ENCODE peak calls at places on chromosomes 12 and 14, in six cellular contexts. V is fibroblast of pulmonary artery, T is DND-41, P is B cell, G is mesothelial cell of epicardium, W is hepatocyte. C is an unnamed sample.
A peak's percentile ranks its signal among the peaks of the same experiment; 100 is the strongest.

GRCh38 chr12:110742718-110743570 is at the start of gene PPP1CC:
- DNase-seq in V (peak; percentile 91), T (peak; percentile 96), P (peak; percentile 97), G (peak; percentile 92), W (peak; percentile 98), C (peak; percentile 81)

GRCh38 chr12:94074970-94075695 is 73.2 kb upstream of the PLXNC1 start:
- DNase-seq in V (peak; percentile 93), T (peak; percentile 29), P (no peak), G (no peak), W (peak; percentile 85), C (no peak)

GRCh38 chr12:105330938-105331804 is 680 bp downstream of the C12orf75 start:
- DNase-seq in V (no peak), T (peak; percentile 77), P (peak; percentile 61), G (peak; percentile 24), W (peak; percentile 68), C (peak; percentile 12)

GRCh38 chr14:95040723-95041476 is 116.4 kb downstream of the DICER1 start:
- DNase-seq in V (no peak), T (no peak), P (no peak), G (no peak), W (no peak), C (no peak)

GRCh38 chr14:64501326-64502171 is 2.1 kb downstream of the ZBTB25 start:
- DNase-seq in V (peak; percentile 86), T (peak; percentile 33), P (no peak), G (no peak), W (peak; percentile 71), C (no peak)

GRCh38 chr14:68975667-68976066 is 3.4 kb downstream of the ACTN1 start:
- DNase-seq in V (peak; percentile 86), T (no peak), P (no peak), G (no peak), W (peak; percentile 54), C (no peak)

GRCh38 chr12:106145539-106146447 is 7.0 kb upstream of the NUAK1 start:
- DNase-seq in V (peak; percentile 67), T (no peak), P (no peak), G (no peak), W (no peak), C (no peak)

GRCh38 chr12:27359578-27360340 is 27.1 kb downstream of the BMAL2 start:
- DNase-seq in V (no peak), T (no peak), P (no peak), G (no peak), W (no peak), C (no peak)

GRCh38 chr12:32889073-32889760 is 7.4 kb downstream of the PKP2 start:
- DNase-seq in V (peak; percentile 73), T (no peak), P (no peak), G (no peak), W (no peak), C (no peak)

GRCh38 chr12:31813305-31813704 is 84.5 kb upstream of the AMN1 start:
- DNase-seq in V (peak; percentile 14), T (no peak), P (no peak), G (no peak), W (peak; percentile 26), C (no peak)
- TF ChIP-seq CTCF in V (peak; percentile 31), T (peak; percentile 22), P (no peak), G (no peak), W (peak; percentile 22), C (no peak)

GRCh38 chr12:45637706-45638105 is 91.8 kb upstream of the ARID2 start:
- DNase-seq in V (peak; percentile 80), T (no peak), P (no peak), G (no peak), W (no peak), C (no peak)
- TF ChIP-seq CTCF in V (no peak), T (no peak), P (no peak), G (no peak), W (no peak), C (no peak)

GRCh38 chr14:105012171-105012985 is 8.5 kb downstream of the CDCA4 start:
- DNase-seq in V (no peak), T (no peak), P (peak; percentile 28), G (no peak), W (no peak), C (no peak)
- TF ChIP-seq CTCF in V (peak; percentile 3), T (peak; percentile 22), P (peak; percentile 21), G (no peak), W (no peak), C (peak; percentile 12)

GRCh38 chr14:105493921-105494605 is 3.0 kb downstream of the TEDC1 start:
- DNase-seq in V (no peak), T (peak; percentile 4), P (peak; percentile 29), G (no peak), W (peak; percentile 2), C (no peak)

GRCh38 chr14:105494606-105494929 is 3.5 kb downstream of the TEDC1 start:
- DNase-seq in V (no peak), T (no peak), P (no peak), G (peak; percentile 15), W (no peak), C (no peak)

GRCh38 chr14:105492051-105492965 is 1.3 kb downstream of the TEDC1 start:
- DNase-seq in V (no peak), T (no peak), P (peak; percentile 42), G (no peak), W (peak; percentile 5), C (no peak)

GRCh38 chr14:105491366-105492006 is 440 bp downstream of the TEDC1 start:
- DNase-seq in V (peak; percentile 45), T (peak; percentile 87), P (peak; percentile 87), G (no peak), W (peak; percentile 65), C (peak; percentile 89)

DNA sequence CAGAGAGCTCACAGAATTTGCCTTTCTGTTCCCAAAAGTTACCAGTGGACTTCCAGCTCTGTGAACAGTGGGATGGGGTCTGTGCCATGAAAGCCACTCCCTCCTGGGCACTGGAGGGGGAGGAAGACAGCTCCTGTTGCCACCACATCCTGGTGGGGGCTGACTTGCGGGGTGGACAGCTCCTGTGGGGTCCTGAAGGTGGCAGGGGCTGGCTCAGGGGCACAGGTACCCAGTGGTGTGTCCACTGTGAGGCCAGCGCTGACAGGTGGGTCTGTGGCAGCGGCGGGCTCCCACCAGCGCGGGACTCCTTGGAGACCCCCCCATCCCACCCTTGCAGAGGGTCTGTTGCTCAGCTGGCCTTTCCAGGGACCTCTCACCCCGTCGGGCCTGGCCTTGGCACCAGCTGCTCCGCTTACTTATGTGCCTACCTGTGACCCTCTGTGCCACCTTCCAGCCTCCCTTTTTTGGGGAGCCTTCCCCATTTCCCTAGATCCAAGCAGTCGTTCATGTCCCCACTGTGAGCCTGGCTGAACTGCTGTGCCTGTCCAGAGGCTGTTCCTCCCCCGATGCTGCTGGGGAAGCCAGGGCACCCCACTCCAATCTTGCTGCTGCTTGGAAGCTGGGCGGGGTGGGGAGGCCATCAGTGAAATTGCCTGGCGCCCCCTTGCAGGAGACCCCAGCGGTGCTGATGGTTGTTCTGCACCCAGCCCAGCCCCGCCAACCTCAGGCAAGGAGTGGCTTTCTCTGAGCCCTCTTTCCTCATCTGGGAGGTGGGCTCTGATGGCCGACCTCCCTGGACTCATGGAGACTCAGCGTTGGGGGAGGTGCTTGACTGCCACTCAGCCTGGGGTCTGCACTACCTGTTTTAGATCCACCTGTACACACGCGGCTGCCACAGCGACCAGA is 2.2 kb downstream of the TEDC1 start:
- DNase-seq in V (no peak), T (no peak), P (peak; percentile 28), G (no peak), W (peak; percentile 7), C (no peak)
- TF ChIP-seq CTCF in V (no peak), T (peak; percentile 28), P (no peak), G (no peak), W (no peak), C (no peak)

GRCh38 chr12:131850856-131851559 is 22.8 kb downstream of the MMP17 start:
- DNase-seq in V (no peak), T (peak; percentile 17), P (no peak), G (peak; percentile 26), W (peak; percentile 63), C (no peak)
- TF ChIP-seq CTCF in V (peak; percentile 42), T (peak; percentile 57), P (peak; percentile 60), G (peak; percentile 52), W (peak; percentile 56), C (no peak)

GRCh38 chr12:95963104-95963503 is 20.0 kb downstream of the AMDHD1 start:
- DNase-seq in V (no peak), T (no peak), P (no peak), G (no peak), W (no peak), C (no peak)
- TF ChIP-seq CTCF in V (no peak), T (peak; percentile 8), P (no peak), G (no peak), W (no peak), C (no peak)